ENCODE peak calls at places on chromosomes 6 and 20, in ten cellular contexts. One of them, this sample, is unnamed. For H3K36me3, the result is how much of the 10 kb centered on the place peaks cover.

GRCh38 chr6:31216208-31216898 is 45.9 kb upstream of the POU5F1 start:
- DNase-seq in sigmoid colon: no peak
- DNase-seq in tibial nerve: no peak
- DNase-seq in stomach: no peak
- DNase-seq in GM12878: no peak
- DNase-seq in suprapubic skin: no peak
- DNase-seq in HepG2: no peak
- DNase-seq in K562: no peak
- DNase-seq in ovary: no peak
- DNase-seq in SK-N-SH: no peak
- DNase-seq in this sample: no peak

GRCh38 chr6:95203153-95203754 is 374.1 kb upstream of the MANEA start:
- DNase-seq in suprapubic skin: no peak
- DNase-seq in sigmoid colon: no peak
- DNase-seq in stomach: no peak
- DNase-seq in tibial nerve: no peak
- DNase-seq in SK-N-SH: peak
- DNase-seq in ovary: no peak
- DNase-seq in K562: peak
- DNase-seq in GM12878: no peak
- DNase-seq in HepG2: peak
- DNase-seq in this sample: no peak

GRCh38 chr6:155014715-155015300 is 19.7 kb downstream of the TIAM2 start:
- DNase-seq in tibial nerve: no peak
- DNase-seq in K562: no peak
- DNase-seq in sigmoid colon: no peak
- DNase-seq in GM12878: no peak
- DNase-seq in HepG2: no peak
- DNase-seq in suprapubic skin: no peak
- DNase-seq in stomach: no peak
- DNase-seq in SK-N-SH: no peak
- DNase-seq in ovary: no peak
- DNase-seq in this sample: no peak

GRCh38 chr6:30876039-30876730 is 8.1 kb upstream of the DDR1 start:
- DNase-seq in HepG2: no peak
- DNase-seq in suprapubic skin: no peak
- DNase-seq in tibial nerve: no peak
- DNase-seq in SK-N-SH: no peak
- DNase-seq in GM12878: no peak
- DNase-seq in sigmoid colon: peak
- DNase-seq in K562: no peak
- DNase-seq in ovary: peak
- DNase-seq in stomach: no peak
- DNase-seq in this sample: no peak

GRCh38 chr6:138664740-138665139 is 108.8 kb upstream of the CCDC28A start:
- DNase-seq in tibial nerve: no peak
- DNase-seq in K562: no peak
- DNase-seq in stomach: no peak
- DNase-seq in suprapubic skin: no peak
- DNase-seq in sigmoid colon: no peak
- DNase-seq in HepG2: no peak
- DNase-seq in ovary: no peak
- DNase-seq in GM12878: no peak
- DNase-seq in SK-N-SH: no peak
- DNase-seq in this sample: no peak

GRCh38 chr6:131946404-131946991 is 4.7 kb downstream of the CCN2 start:
- DNase-seq in HepG2: peak
- DNase-seq in stomach: no peak
- DNase-seq in GM12878: no peak
- DNase-seq in sigmoid colon: no peak
- DNase-seq in K562: no peak
- DNase-seq in ovary: no peak
- DNase-seq in tibial nerve: no peak
- DNase-seq in SK-N-SH: no peak
- DNase-seq in suprapubic skin: no peak
- DNase-seq in this sample: no peak

GRCh38 chr6:47034919-47035318 is 7.2 kb downstream of the ADGRF1 start:
- DNase-seq in suprapubic skin: no peak
- DNase-seq in stomach: no peak
- DNase-seq in SK-N-SH: peak
- DNase-seq in HepG2: no peak
- DNase-seq in tibial nerve: no peak
- DNase-seq in sigmoid colon: no peak
- DNase-seq in GM12878: no peak
- DNase-seq in ovary: no peak
- DNase-seq in K562: no peak
- DNase-seq in this sample: no peak

GRCh38 chr6:123967900-123968299 is 164.2 kb downstream of the NKAIN2 start:
- DNase-seq in suprapubic skin: no peak
- DNase-seq in SK-N-SH: no peak
- DNase-seq in sigmoid colon: no peak
- DNase-seq in HepG2: no peak
- DNase-seq in K562: no peak
- DNase-seq in ovary: no peak
- DNase-seq in GM12878: no peak
- DNase-seq in stomach: no peak
- DNase-seq in tibial nerve: no peak
- DNase-seq in this sample: no peak

GRCh38 chr6:120947111-120947510 is 387.2 kb downstream of the TBC1D32 start:
- DNase-seq in ovary: no peak
- DNase-seq in HepG2: no peak
- DNase-seq in GM12878: no peak
- DNase-seq in SK-N-SH: no peak
- DNase-seq in K562: no peak
- DNase-seq in stomach: no peak
- DNase-seq in suprapubic skin: no peak
- DNase-seq in sigmoid colon: no peak
- DNase-seq in tibial nerve: no peak
- DNase-seq in this sample: no peak

GRCh38 chr6:27839303-27840081 is 72.7 kb downstream of the OR2B2 start:
- DNase-seq in tibial nerve: no peak
- DNase-seq in GM12878: no peak
- DNase-seq in sigmoid colon: no peak
- DNase-seq in K562: no peak
- DNase-seq in ovary: peak
- DNase-seq in HepG2: peak
- DNase-seq in stomach: peak
- DNase-seq in suprapubic skin: no peak
- DNase-seq in SK-N-SH: peak
- DNase-seq in this sample: peak

GRCh38 chr20:45275327-45275726 is 21.0 kb upstream of the SLPI start:
- DNase-seq in GM12878: no peak
- DNase-seq in tibial nerve: no peak
- DNase-seq in ovary: no peak
- DNase-seq in stomach: no peak
- DNase-seq in suprapubic skin: no peak
- DNase-seq in K562: no peak
- DNase-seq in SK-N-SH: no peak
- DNase-seq in sigmoid colon: no peak
- DNase-seq in HepG2: no peak
- DNase-seq in this sample: no peak

GRCh38 chr6:45541934-45542333 is 164.2 kb upstream of the SUPT3H start:
- DNase-seq in GM12878: no peak
- DNase-seq in sigmoid colon: no peak
- DNase-seq in stomach: no peak
- DNase-seq in SK-N-SH: no peak
- DNase-seq in ovary: no peak
- DNase-seq in HepG2: no peak
- DNase-seq in tibial nerve: no peak
- DNase-seq in K562: peak
- DNase-seq in suprapubic skin: no peak
- DNase-seq in this sample: no peak

DNA sequence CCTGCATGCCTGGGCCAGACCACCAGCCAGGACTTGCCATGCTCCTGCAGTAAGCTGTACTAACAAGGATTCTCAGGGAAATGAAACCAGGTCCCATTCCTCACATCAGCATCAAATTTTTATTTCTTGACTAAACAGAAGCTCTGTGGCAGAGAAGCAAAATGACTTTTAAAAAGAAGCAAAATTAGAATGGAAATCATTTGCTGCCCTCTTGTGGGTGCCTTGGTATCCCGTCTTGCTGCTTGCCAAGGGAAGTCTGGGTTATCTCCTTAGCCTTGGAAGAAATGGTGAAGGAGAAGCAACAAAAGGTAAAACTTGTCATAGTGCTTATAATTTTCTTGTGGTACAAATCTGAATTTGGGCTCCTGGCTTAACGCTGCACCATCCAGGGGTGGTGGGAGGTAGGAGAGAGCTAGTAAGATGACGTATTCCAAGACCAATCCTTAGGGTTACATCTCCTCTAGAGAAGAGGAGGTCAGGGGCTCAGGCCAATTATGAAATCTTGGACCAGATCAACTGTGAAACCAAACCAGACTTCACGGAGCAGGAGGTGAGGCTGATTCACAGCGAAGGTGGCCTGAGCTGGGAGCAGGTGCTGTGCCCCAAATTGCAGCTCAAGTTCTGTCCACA is 107.5 kb downstream of the FAXC start:
- DNase-seq in ovary: no peak
- DNase-seq in stomach: peak
- DNase-seq in K562: peak
- DNase-seq in tibial nerve: no peak
- DNase-seq in GM12878: no peak
- DNase-seq in SK-N-SH: peak
- DNase-seq in sigmoid colon: no peak
- DNase-seq in suprapubic skin: no peak
- DNase-seq in HepG2: peak
- DNase-seq in this sample: no peak
- TF ChIP-seq CTCF in ovary: no peak
- TF ChIP-seq CTCF in stomach: peak
- TF ChIP-seq CTCF in K562: peak
- TF ChIP-seq CTCF in tibial nerve: no peak
- TF ChIP-seq CTCF in GM12878: peak
- TF ChIP-seq CTCF in SK-N-SH: peak
- TF ChIP-seq CTCF in sigmoid colon: no peak
- TF ChIP-seq CTCF in suprapubic skin: no peak
- TF ChIP-seq CTCF in HepG2: peak
- TF ChIP-seq CTCF in this sample: no peak

GRCh38 chr6:18136260-18136659 is 13.8 kb upstream of the NHLRC1 start:
- DNase-seq in sigmoid colon: no peak
- DNase-seq in HepG2: no peak
- DNase-seq in SK-N-SH: no peak
- DNase-seq in ovary: no peak
- DNase-seq in GM12878: no peak
- DNase-seq in suprapubic skin: no peak
- DNase-seq in stomach: no peak
- DNase-seq in tibial nerve: no peak
- DNase-seq in K562: no peak
- DNase-seq in this sample: no peak
- H3K36me3 ChIP-seq in sigmoid colon: under half
- H3K36me3 ChIP-seq in HepG2: under half
- H3K36me3 ChIP-seq in SK-N-SH: under half
- H3K36me3 ChIP-seq in ovary: under half
- H3K36me3 ChIP-seq in GM12878: under half
- H3K36me3 ChIP-seq in suprapubic skin: half or more
- H3K36me3 ChIP-seq in stomach: under half
- H3K36me3 ChIP-seq in tibial nerve: under half
- H3K36me3 ChIP-seq in K562: half or more
- H3K36me3 ChIP-seq in this sample: under half

DNA sequence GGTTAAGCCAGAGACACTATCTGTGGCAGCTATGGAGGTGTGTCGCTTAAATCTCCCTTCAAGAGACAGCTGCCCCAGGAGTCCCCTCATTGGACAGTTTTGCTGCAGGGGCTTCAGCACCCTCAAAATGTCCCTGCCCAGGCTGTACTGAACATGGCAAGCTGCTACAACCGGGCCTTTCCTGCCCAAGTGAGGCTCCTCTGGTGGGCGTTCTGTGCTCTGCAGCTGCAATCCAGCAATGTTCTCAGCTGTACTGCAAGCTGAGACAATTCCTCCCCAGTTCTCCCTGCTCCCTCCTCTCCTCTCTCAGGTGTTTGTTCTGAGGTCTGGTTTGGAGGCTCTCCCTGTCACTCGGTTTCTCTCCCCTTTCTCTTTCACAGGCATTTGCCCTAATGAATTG is 190.8 kb upstream of the LAMP5 start:
- DNase-seq in K562: peak
- DNase-seq in tibial nerve: no peak
- DNase-seq in sigmoid colon: no peak
- DNase-seq in GM12878: no peak
- DNase-seq in suprapubic skin: no peak
- DNase-seq in SK-N-SH: peak
- DNase-seq in HepG2: peak
- DNase-seq in ovary: no peak
- DNase-seq in stomach: no peak
- DNase-seq in this sample: no peak
- TF ChIP-seq EP300 in K562: no peak
- TF ChIP-seq EP300 in tibial nerve: no peak
- TF ChIP-seq EP300 in sigmoid colon: no peak
- TF ChIP-seq EP300 in GM12878: no peak
- TF ChIP-seq EP300 in suprapubic skin: no peak
- TF ChIP-seq EP300 in SK-N-SH: no peak
- TF ChIP-seq EP300 in HepG2: no peak
- TF ChIP-seq EP300 in ovary: no peak
- TF ChIP-seq EP300 in stomach: no peak
- TF ChIP-seq EP300 in this sample: no peak

DNA sequence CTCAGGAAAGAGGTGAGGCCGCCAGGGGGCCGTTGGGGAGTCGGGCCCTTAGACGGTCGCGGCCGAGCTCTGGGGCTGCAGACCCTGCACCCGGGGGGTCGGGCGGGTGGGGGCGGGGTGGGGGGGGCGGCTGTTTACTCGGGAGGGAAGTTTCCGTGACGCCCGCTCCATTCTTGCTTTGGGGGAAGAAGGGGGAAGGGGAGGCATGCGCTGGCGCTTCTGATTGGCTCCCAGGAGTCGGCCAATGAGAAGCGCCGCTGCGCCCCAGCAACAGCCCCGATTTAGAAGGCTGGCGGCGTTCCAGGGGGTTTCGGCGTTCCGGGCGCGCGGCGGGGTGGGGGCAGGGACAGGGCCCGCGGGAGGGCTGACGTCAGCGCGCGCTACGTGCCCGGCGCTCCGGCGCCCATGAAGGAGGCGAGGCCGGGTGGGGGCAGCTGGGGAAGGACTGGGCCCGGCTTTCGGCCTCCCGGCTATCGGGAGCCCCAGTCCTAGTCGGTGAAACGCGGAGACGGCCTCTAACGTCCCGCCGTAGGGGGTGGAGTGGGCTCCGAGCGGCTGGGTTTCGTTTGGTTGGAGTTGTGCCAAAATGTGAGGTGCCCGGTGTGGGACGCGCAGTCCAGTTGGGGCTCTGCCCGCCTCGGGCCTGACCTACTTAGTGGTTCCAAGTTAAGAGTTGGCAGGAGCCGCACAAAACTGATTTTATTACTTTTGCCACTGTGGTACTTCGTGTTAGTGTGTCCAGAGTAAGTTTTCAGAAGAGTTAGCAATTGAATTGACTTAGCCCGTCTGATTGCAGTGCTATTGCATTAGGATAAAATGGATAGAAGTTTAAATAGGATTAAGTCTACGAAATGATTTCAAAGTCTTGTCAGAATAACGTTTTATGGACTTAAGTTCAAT is 1.1 kb downstream of the PNRC1 start:
- DNase-seq in GM12878: peak
- DNase-seq in stomach: peak
- DNase-seq in K562: peak
- DNase-seq in tibial nerve: peak
- DNase-seq in sigmoid colon: peak
- DNase-seq in HepG2: peak
- DNase-seq in ovary: peak
- DNase-seq in suprapubic skin: peak
- DNase-seq in SK-N-SH: peak
- DNase-seq in this sample: peak
- TF ChIP-seq CTCF in GM12878: no peak
- TF ChIP-seq CTCF in stomach: no peak
- TF ChIP-seq CTCF in K562: no peak
- TF ChIP-seq CTCF in tibial nerve: no peak
- TF ChIP-seq CTCF in sigmoid colon: no peak
- TF ChIP-seq CTCF in HepG2: peak
- TF ChIP-seq CTCF in ovary: no peak
- TF ChIP-seq CTCF in suprapubic skin: no peak
- TF ChIP-seq CTCF in SK-N-SH: no peak
- TF ChIP-seq CTCF in this sample: no peak

This sample was measured in transverse colon.